ENCODE peak calls at places on chromosomes 3 and 15, in eight cellular contexts. U, Q, H, L, O, R, J and E are unnamed samples.

GRCh38 chr3:14484741-14485140 is 55.4 kb downstream of the GRIP2 start:
- DNase-seq in Q (no peak), R (no peak), U (no peak), O (no peak), J (no peak), H (no peak), L (no peak), E (no peak)

GRCh38 chr3:58667229-58667628 is 655 bp upstream of the FAM3D start:
- DNase-seq in L (no peak), O (no peak), U (peak), R (no peak), Q (no peak), J (no peak), H (no peak), E (no peak)

GRCh38 chr3:23044463-23044862 is 158.7 kb upstream of the UBE2E2 start:
- DNase-seq in U (no peak), O (no peak), J (no peak), H (no peak), Q (no peak), L (no peak), R (no peak), E (no peak)

GRCh38 chr3:108292905-108293328 is 3.4 kb upstream of the HHLA2 start:
- DNase-seq in U (no peak), O (no peak), J (no peak), R (no peak), Q (no peak), H (no peak), L (no peak), E (no peak)

GRCh38 chr3:129230311-129231019 is 18.9 kb upstream of the COPG1 start:
- DNase-seq in U (no peak), R (peak), J (peak), Q (peak), H (peak), L (no peak), O (no peak), E (peak)

GRCh38 chr3:71022552-71023335 is 560.8 kb downstream of the FOXP1 start:
- DNase-seq in H (peak), L (no peak), J (no peak), O (no peak), R (peak), Q (peak), U (no peak), E (no peak)

GRCh38 chr3:138974467-138974866 is 27.4 kb downstream of the FOXL2NB start:
- DNase-seq in O (no peak), J (peak), L (no peak), H (peak), U (no peak), R (peak), Q (no peak), E (no peak)

GRCh38 chr3:138898301-138898700 is 48.6 kb downstream of the FOXL2 start:
- DNase-seq in U (no peak), R (no peak), O (no peak), L (no peak), Q (no peak), J (peak), H (no peak), E (no peak)

GRCh38 chr15:75114796-75115195 is 86.9 kb upstream of the C15orf39 start:
- DNase-seq in U (no peak), O (no peak), Q (no peak), L (no peak), H (no peak), R (no peak), J (no peak), E (no peak)

GRCh38 chr3:42079701-42080323 is 11.3 kb upstream of the TRAK1 start:
- DNase-seq in R (peak), L (no peak), J (no peak), H (peak), Q (peak), U (no peak), O (no peak), E (no peak)

GRCh38 chr15:77654975-77655374 is 22.3 kb upstream of the LINGO1 start:
- DNase-seq in O (no peak), L (no peak), J (no peak), U (no peak), H (no peak), Q (peak), R (peak), E (no peak)

GRCh38 chr3:197841789-197842188 is 50.7 kb downstream of the LRCH3 start:
- DNase-seq in Q (no peak), U (no peak), R (no peak), H (no peak), J (no peak), L (no peak), O (no peak), E (no peak)

GRCh38 chr3:120062474-120062873 is 31.8 kb downstream of the GSK3B start:
- DNase-seq in R (no peak), H (no peak), J (peak), U (no peak), L (no peak), O (no peak), Q (no peak), E (no peak)

GRCh38 chr3:123620338-123620737 is 35.5 kb upstream of the HACD2 start:
- DNase-seq in L (no peak), O (no peak), Q (no peak), H (peak), U (no peak), J (peak), R (no peak), E (no peak)

GRCh38 chr15:38904298-38904697 is 339.7 kb upstream of the RASGRP1 start:
- DNase-seq in J (no peak), U (no peak), O (no peak), R (no peak), H (no peak), Q (no peak), L (no peak), E (no peak)

GRCh38 chr15:71302861-71303410 is 187.7 kb downstream of the THSD4 start:
- DNase-seq in J (no peak), U (no peak), R (no peak), O (no peak), H (no peak), Q (no peak), L (no peak), E (no peak)

GRCh38 chr3:148792540-148792939 is 35.1 kb upstream of the CPB1 start:
- DNase-seq in U (no peak), J (no peak), L (no peak), Q (no peak), R (no peak), O (no peak), H (no peak), E (no peak)

GRCh38 chr15:71254503-71254902 is 139.2 kb downstream of the THSD4 start:
- DNase-seq in O (no peak), J (no peak), U (no peak), Q (no peak), H (no peak), R (no peak), L (no peak), E (no peak)

GRCh38 chr3:160677459-160677901 is 520 bp downstream of the ARL14 start:
- DNase-seq in H (peak), L (no peak), R (peak), U (no peak), Q (peak), O (no peak), J (no peak), E (no peak)

GRCh38 chr3:127750226-127751031 is 71.9 kb downstream of the MGLL start:
- DNase-seq in H (peak), L (peak), R (no peak), U (no peak), O (no peak), Q (no peak), J (peak), E (no peak)

GRCh38 chr15:44775923-44776322 is 39.6 kb downstream of the TRIM69 start:
- DNase-seq in J (peak), Q (no peak), L (no peak), O (no peak), U (no peak), H (peak), R (no peak), E (no peak)

GRCh38 chr3:89234620-89235019 is 127.2 kb downstream of the EPHA3 start:
- DNase-seq in J (no peak), Q (no peak), O (no peak), H (no peak), U (no peak), R (no peak), L (no peak), E (no peak)

GRCh38 chr3:127646501-127647046 is 17.6 kb downstream of the PODXL2 start:
- DNase-seq in L (no peak), J (no peak), H (no peak), R (no peak), O (no peak), U (no peak), Q (no peak), E (no peak)

GRCh38 chr15:49103002-49103401 is 52.4 kb downstream of the COPS2 start:
- DNase-seq in H (peak), L (no peak), J (peak), Q (no peak), U (no peak), R (no peak), O (no peak), E (no peak)

GRCh38 chr15:79523266-79523665 is 91.1 kb downstream of the MINAR1 start:
- DNase-seq in U (no peak), H (no peak), L (no peak), J (no peak), O (no peak), Q (no peak), R (no peak), E (no peak)

GRCh38 chr3:183328823-183329222 is 75.8 kb downstream of the B3GNT5 start:
- DNase-seq in L (no peak), J (peak), O (no peak), U (no peak), R (no peak), H (peak), Q (no peak), E (no peak)

GRCh38 chr3:37492977-37493471 is 318.6 kb upstream of the LRRFIP2 start:
- DNase-seq in Q (no peak), U (no peak), J (peak), H (peak), R (no peak), L (no peak), O (no peak), E (no peak)

GRCh38 chr3:60989893-60990740 is 261.1 kb downstream of the FHIT start:
- DNase-seq in J (no peak), O (no peak), R (no peak), U (no peak), L (no peak), H (no peak), Q (no peak), E (no peak)

GRCh38 chr15:70491183-70491621 is 272.2 kb downstream of the UACA start:
- DNase-seq in H (peak), J (no peak), U (no peak), Q (no peak), R (no peak), L (no peak), O (no peak), E (peak)

GRCh38 chr3:126350502-126351085 is 6.6 kb downstream of the KLF15 start:
- DNase-seq in J (no peak), Q (no peak), U (no peak), R (no peak), H (no peak), L (peak), O (no peak), E (no peak)

GRCh38 chr3:143158549-143158988 is 39.0 kb downstream of the CHST2 start:
- DNase-seq in J (peak), Q (no peak), R (no peak), L (no peak), U (no peak), O (no peak), H (peak), E (no peak)

GRCh38 chr3:184414418-184415228 is 34.8 kb downstream of the CHRD start:
- DNase-seq in H (no peak), Q (no peak), U (no peak), L (no peak), J (no peak), O (no peak), R (no peak), E (no peak)

GRCh38 chr15:64351265-64351664 is 4.7 kb downstream of the CSNK1G1 start:
- DNase-seq in Q (no peak), U (no peak), O (no peak), L (no peak), R (no peak), J (peak), H (no peak), E (no peak)

GRCh38 chr3:194280777-194281176 is 70.4 kb downstream of the CPN2 start:
- DNase-seq in J (no peak), O (peak), R (no peak), H (no peak), L (no peak), Q (no peak), U (no peak), E (no peak)

GRCh38 chr3:179432021-179432420 is 19.2 kb downstream of the GNB4 start:
- DNase-seq in Q (no peak), O (no peak), U (no peak), R (no peak), J (no peak), H (no peak), L (peak), E (peak)

GRCh38 chr3:179088306-179088705 is 16.7 kb upstream of the ZMAT3 start:
- DNase-seq in R (no peak), O (no peak), L (no peak), Q (peak), H (no peak), U (no peak), J (no peak), E (no peak)

GRCh38 chr15:99143655-99144610 is 39.1 kb downstream of the SYNM start:
- DNase-seq in H (peak), O (no peak), L (no peak), Q (no peak), J (peak), U (peak), R (no peak), E (no peak)

GRCh38 chr15:31342381-31342780 is 15.7 kb downstream of the KLF13 start:
- DNase-seq in L (no peak), Q (no peak), R (no peak), O (no peak), U (no peak), J (no peak), H (no peak), E (no peak)

GRCh38 chr15:31344266-31344665 is 17.6 kb downstream of the KLF13 start:
- DNase-seq in H (no peak), U (no peak), O (no peak), Q (no peak), R (no peak), J (no peak), L (no peak), E (no peak)

GRCh38 chr15:31341501-31342195 is 15.0 kb downstream of the KLF13 start:
- DNase-seq in L (no peak), Q (no peak), R (no peak), U (no peak), J (no peak), O (no peak), H (peak), E (no peak)

GRCh38 chr15:31343831-31344230 is 17.2 kb downstream of the KLF13 start:
- DNase-seq in U (no peak), O (no peak), L (no peak), Q (no peak), R (no peak), J (no peak), H (no peak), E (no peak)

DNA sequence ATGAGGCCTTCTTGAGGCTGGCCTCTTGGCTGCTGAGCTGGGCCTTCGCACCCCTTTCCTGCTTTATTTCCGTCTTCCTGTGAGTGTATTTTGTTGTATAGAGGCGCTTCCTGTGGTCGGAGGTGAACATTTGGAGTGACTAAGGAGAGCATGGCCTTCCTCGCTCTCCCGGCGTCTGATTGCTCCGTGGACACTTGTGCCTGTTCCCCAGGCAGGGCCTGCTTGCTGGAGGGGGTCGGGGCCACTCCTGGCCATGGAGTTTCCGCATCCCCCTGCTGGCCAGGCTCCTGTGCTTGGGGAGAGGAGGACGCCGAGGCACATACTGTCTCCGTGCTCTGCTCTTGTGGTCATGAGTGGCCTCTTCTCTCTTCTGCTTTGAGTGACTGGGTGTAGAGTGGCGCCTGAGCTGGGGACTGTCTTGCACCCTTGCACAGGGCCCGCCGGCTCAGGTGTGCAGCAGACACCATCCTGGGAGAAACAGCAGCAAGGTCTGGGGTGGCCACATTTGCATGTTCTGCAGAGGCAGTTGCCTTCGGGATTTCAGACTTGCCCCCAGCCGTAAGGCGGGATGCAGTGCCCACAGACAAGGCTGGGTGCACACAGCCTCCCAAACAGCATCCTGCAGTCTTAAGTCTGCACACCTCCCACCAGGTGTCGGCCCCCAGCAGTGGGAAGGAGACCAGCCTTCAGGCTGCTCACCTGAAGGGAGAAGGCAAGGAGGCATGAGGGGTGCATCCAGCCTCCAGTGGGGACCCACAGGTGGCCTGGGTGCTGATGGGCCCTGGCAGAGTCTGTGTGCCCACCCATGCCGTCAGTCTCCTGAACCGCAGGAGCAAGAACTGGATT is 16.4 kb downstream of the KLF13 start:
- DNase-seq in O (no peak), R (no peak), U (no peak), L (no peak), J (no peak), Q (no peak), H (no peak), E (no peak)
- TF ChIP-seq CTCF in O (no peak), R (no peak), U (no peak), L (no peak), J (no peak), Q (no peak), H (no peak), E (no peak)

GRCh38 chr3:84141571-84141970 is 817.2 kb upstream of the CADM2 start:
- DNase-seq in R (no peak), H (no peak), J (no peak), Q (no peak), O (no peak), U (no peak), L (no peak), E (no peak)

DNA sequence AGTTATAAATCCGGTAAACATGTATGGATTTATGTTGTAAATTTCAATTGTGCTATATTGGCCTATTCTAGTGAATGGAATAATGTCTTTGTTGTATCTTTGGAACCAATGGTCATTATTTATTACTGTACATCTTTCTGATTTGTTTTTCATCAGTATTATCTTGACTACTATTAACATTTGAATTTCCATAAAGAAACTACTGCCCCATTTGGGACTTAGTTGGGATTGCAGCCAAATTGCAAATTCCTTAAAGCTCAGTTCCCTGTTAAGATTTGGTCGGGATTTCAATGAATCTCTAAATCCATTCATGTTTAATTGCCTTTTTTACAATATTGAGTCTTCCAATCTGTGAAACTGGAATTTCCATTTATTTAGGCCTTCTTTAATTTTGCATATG is 822.4 kb upstream of the CADM2 start:
- DNase-seq in J (no peak), R (no peak), U (no peak), O (no peak), H (peak), Q (peak), L (no peak), E (no peak)
- TF ChIP-seq CTCF in J (no peak), R (peak), U (no peak), O (no peak), H (peak), Q (no peak), L (no peak), E (no peak)

GRCh38 chr3:69426905-69427304 is 41.0 kb upstream of the FRMD4B start:
- DNase-seq in O (no peak), U (no peak), R (no peak), Q (no peak), J (peak), H (no peak), L (no peak), E (no peak)
- TF ChIP-seq CTCF in O (no peak), U (no peak), R (no peak), Q (peak), J (peak), H (peak), L (no peak), E (no peak)

GRCh38 chr3:187745201-187746058 is at the start of gene BCL6:
- DNase-seq in O (peak), Q (peak), H (peak), J (peak), R (peak), L (peak), U (peak), E (peak)
- TF ChIP-seq CTCF in O (no peak), Q (no peak), H (peak), J (no peak), R (no peak), L (no peak), U (no peak), E (no peak)

GRCh38 chr15:41424809-41425208 is 7.9 kb downstream of the RTF1 start:
- DNase-seq in R (no peak), Q (peak), O (no peak), H (no peak), J (no peak), U (no peak), L (no peak), E (no peak)
- TF ChIP-seq CTCF in R (no peak), Q (no peak), O (no peak), H (no peak), J (no peak), U (no peak), L (no peak), E (no peak)

GRCh38 chr3:112699436-112699978 is 58.6 kb upstream of the CCDC80 start:
- DNase-seq in U (no peak), R (peak), O (no peak), H (peak), J (peak), Q (peak), L (no peak), E (no peak)
- TF ChIP-seq CTCF in U (no peak), R (no peak), O (no peak), H (peak), J (peak), Q (no peak), L (no peak), E (no peak)